ENCODE peak calls at places on chromosomes 7 and 10, in six cellular contexts. O is upper lobe of left lung; Q is endodermal cell; R is activated CD8-positive, alpha-beta T cell treated with anti-CD3 and anti-CD28 coated beads for 36 hours; I is mammary epithelial cell; P is lower lobe of right lung. A is an unnamed sample.

GRCh38 chr10:58237014-58237830 is 30.5 kb downstream of the IPMK start:
- DNase-seq in O (no peak), Q (no peak), R (no peak), I (peak; percentile 68), P (no peak), A (no peak)

GRCh38 chr10:35613597-35614226 is 8.6 kb downstream of the GJD4 start:
- DNase-seq in O (no peak), Q (no peak), R (no peak), I (no peak), P (no peak), A (no peak)

GRCh38 chr10:117537436-117537903 is 5.1 kb upstream of the EMX2 start:
- DNase-seq in O (peak; percentile 89), Q (peak; percentile 74), R (no peak), I (no peak), P (no peak), A (peak; percentile 77)

GRCh38 chr7:122561326-122561725 is 137.6 kb downstream of the RNF133 start:
- DNase-seq in O (no peak), Q (no peak), R (no peak), I (no peak), P (no peak), A (no peak)

GRCh38 chr7:1933066-1933835 is 263.2 kb downstream of the ELFN1 start:
- DNase-seq in O (peak; percentile 54), Q (no peak), R (no peak), I (no peak), P (no peak), A (no peak)

GRCh38 chr10:14146501-14146900 is 184.2 kb downstream of the FRMD4A start:
- DNase-seq in O (no peak), Q (no peak), R (no peak), I (no peak), P (no peak), A (no peak)

GRCh38 chr10:16853201-16853600 is 36.0 kb upstream of the RSU1 start:
- DNase-seq in O (no peak), Q (no peak), R (no peak), I (no peak), P (no peak), A (no peak)

GRCh38 chr10:124539935-124540641 is 78.5 kb downstream of the LHPP start:
- DNase-seq in O (peak; percentile 88), Q (peak; percentile 91), R (peak; percentile 75), I (no peak), P (peak; percentile 70), A (peak; percentile 87)

GRCh38 chr10:116679351-116679750 is 58.6 kb downstream of the PNLIPRP2 start:
- DNase-seq in O (no peak), Q (no peak), R (no peak), I (no peak), P (no peak), A (no peak)

GRCh38 chr7:68258569-68258968 is 1261.9 kb downstream of the TYW1 start:
- DNase-seq in O (no peak), Q (no peak), R (no peak), I (no peak), P (no peak), A (no peak)

GRCh38 chr10:71578069-71578468 is 141.5 kb downstream of the C10orf105 start:
- DNase-seq in O (no peak), Q (no peak), R (no peak), I (no peak), P (no peak), A (no peak)

GRCh38 chr10:31923389-31923788 is 5.2 kb downstream of the ARHGAP12 start:
- DNase-seq in O (no peak), Q (no peak), R (no peak), I (no peak), P (no peak), A (no peak)

GRCh38 chr10:73076361-73077183 is 20.1 kb downstream of the P4HA1 start:
- DNase-seq in O (no peak), Q (no peak), R (no peak), I (peak; percentile 29), P (no peak), A (no peak)

GRCh38 chr10:96998329-96998888 is 166.3 kb downstream of the LCOR start:
- DNase-seq in O (no peak), Q (no peak), R (no peak), I (no peak), P (no peak), A (no peak)

GRCh38 chr7:80771523-80771922 is 133.1 kb downstream of the CD36 start:
- DNase-seq in O (no peak), Q (no peak), R (no peak), I (no peak), P (no peak), A (no peak)

GRCh38 chr7:41003031-41003925 is 699.6 kb downstream of the INHBA start:
- DNase-seq in O (no peak), Q (peak; percentile 90), R (peak; percentile 69), I (peak; percentile 49), P (peak; percentile 55), A (peak; percentile 13)

GRCh38 chr10:94533027-94533426 is 12.6 kb upstream of the HELLS start:
- DNase-seq in O (no peak), Q (no peak), R (no peak), I (no peak), P (no peak), A (no peak)

DNA sequence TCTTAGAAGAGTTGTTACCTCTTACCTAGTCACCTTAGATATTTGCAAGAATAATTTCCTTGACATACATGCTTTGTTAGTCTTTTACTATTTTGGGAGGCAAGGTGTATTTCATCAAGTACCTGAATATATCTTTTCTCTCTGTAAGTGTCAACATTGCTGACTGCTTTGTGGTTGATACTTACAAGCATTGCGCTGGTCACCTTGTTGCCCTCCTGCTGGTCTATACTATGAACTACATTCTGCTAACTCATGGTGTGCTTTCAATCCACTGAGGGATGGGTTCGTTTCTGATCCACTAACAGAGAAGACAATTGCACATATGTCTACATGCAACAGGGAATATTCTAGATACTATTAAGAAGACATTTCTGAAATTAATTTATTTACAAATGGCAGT is 837.8 kb upstream of the COBL start:
- DNase-seq in O (no peak), Q (no peak), R (no peak), I (no peak), P (no peak), A (no peak)
- TF ChIP-seq CTCF in O (no peak), Q (peak; percentile 74), R (no peak), I (no peak), P (no peak), A (no peak)

GRCh38 chr7:49483142-49483541 is 290.3 kb upstream of the VWC2 start:
- DNase-seq in O (no peak), Q (no peak), R (peak; percentile 3), I (no peak), P (no peak), A (peak; percentile 8)
- TF ChIP-seq CTCF in O (no peak), Q (peak; percentile 59), R (no peak), I (peak; percentile 40), P (no peak), A (peak; percentile 47)

GRCh38 chr7:24967696-24968095 is 12.3 kb downstream of the OSBPL3 start:
- DNase-seq in O (no peak), Q (no peak), R (no peak), I (no peak), P (no peak), A (peak; percentile 44)
- TF ChIP-seq CTCF in O (no peak), Q (no peak), R (no peak), I (no peak), P (no peak), A (no peak)

DNA sequence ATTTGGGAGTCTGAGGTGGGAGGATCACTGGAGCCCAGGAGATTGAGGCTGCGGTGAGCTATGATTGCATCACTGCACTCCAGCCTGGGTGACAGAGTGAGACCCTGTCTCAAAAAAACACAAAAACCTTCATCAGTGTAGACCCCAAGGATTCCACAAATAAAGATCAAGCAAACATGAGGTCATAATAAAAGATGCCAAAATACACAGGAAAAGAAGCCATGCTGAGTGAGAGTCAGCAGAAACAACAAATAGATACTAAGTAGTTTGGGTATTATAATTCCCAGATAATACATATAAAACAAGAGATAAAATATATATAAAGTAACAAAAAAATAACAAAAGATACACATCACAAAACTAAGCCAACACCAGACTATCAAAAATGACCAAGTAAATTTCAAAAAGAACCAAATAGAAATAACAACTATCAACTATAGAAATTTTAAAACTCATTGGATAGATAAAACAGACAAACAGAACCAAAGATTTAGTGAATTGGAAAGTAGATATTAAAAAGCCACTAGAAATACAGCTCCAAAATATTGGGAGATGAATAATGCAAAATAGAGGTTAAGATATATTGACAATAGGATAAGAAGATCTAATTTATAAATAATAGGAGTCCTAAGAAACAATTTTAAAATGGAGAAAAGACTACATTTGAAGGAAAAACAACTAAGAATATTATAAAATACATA is 48.9 kb upstream of the FHIP2A start:
- DNase-seq in O (no peak), Q (no peak), R (no peak), I (no peak), P (no peak), A (no peak)
- TF ChIP-seq CTCF in O (no peak), Q (no peak), R (no peak), I (no peak), P (no peak), A (no peak)

GRCh38 chr7:38177621-38178003 is 433 bp upstream of the STARD3NL start:
- DNase-seq in O (no peak), Q (no peak), R (no peak), I (no peak), P (no peak), A (no peak)
- TF ChIP-seq CTCF in O (no peak), Q (no peak), R (no peak), I (no peak), P (no peak), A (no peak)